ENCODE peak calls at places on chromosomes 4 and X, in five cellular contexts. R is heart left ventricle, J is dorsolateral prefrontal cortex, W is hepatocyte, O is BJ. X is an unnamed sample.

GRCh38 chrX:105610401-105610800 is 211.9 kb upstream of the NRK start:
- DNase-seq in R (no peak), J (no peak), W (no peak), O (no peak), X (no peak)

GRCh38 chr4:168560184-168560834 is 63.5 kb downstream of the PALLD start:
- DNase-seq in J (no peak), W (peak; percentile 56), R (no peak), O (no peak), X (no peak)

GRCh38 chr4:141702472-141703182 is 66.2 kb downstream of the IL15 start:
- DNase-seq in J (no peak), R (no peak), W (peak; percentile 12), O (no peak), X (no peak)

GRCh38 chr4:71187399-71188196 is 151.2 kb upstream of the SLC4A4 start:
- DNase-seq in W (peak; percentile 37), O (no peak), R (peak; percentile 28), J (peak; percentile 22), X (no peak)

GRCh38 chr4:127479031-127479622 is 153.6 kb upstream of the INTU start:
- DNase-seq in J (no peak), R (no peak), O (no peak), W (peak; percentile 68), X (no peak)

GRCh38 chr4:151198748-151199147 is 78.2 kb upstream of the PRSS48 start:
- DNase-seq in J (no peak), W (no peak), O (no peak), R (no peak), X (no peak)

GRCh38 chrX:116384406-116384805 is 52.0 kb upstream of the SLC6A14 start:
- DNase-seq in O (no peak), J (no peak), W (no peak), R (no peak), X (no peak)

GRCh38 chrX:120751683-120752082 is 121.8 kb upstream of the C1GALT1C1 start:
- DNase-seq in W (no peak), R (no peak), J (no peak), O (no peak), X (no peak)

GRCh38 chr4:183602444-183603102 is 56.4 kb downstream of the RWDD4 start:
- DNase-seq in O (no peak), W (no peak), R (no peak), J (no peak), X (no peak)

GRCh38 chr4:183599284-183599683 is 59.7 kb downstream of the RWDD4 start:
- DNase-seq in O (no peak), J (no peak), W (no peak), R (no peak), X (no peak)

GRCh38 chr4:183601381-183601780 is 57.6 kb downstream of the RWDD4 start:
- DNase-seq in J (peak; percentile 7), O (no peak), W (no peak), R (no peak), X (no peak)

GRCh38 chr4:183599690-183600089 is 59.3 kb downstream of the RWDD4 start:
- DNase-seq in J (no peak), R (no peak), W (no peak), O (no peak), X (no peak)

DNA sequence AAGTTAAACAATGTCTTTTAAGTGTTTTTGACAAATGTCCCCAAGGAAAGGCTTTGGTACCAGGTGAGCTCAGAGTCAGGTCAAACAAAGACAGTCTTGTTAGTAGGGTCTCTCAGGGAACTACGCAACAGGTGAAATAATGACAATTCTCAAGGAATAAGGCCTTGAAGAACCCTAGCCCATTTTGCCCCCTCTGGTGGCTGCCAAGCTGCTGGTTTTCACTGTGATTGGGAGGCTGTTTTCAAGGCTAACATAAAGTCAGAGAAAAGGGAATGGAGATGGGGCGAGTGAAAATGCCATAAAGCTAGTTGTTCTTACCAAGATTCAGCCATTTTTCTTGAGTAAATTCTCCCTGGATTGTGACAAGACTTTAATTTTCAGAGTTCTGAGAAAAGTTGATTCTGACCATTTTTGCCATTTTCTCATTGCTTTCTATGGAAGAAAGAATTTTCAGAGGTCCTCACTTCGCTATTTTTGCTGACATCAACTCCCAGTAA is 58.7 kb downstream of the RWDD4 start:
- DNase-seq in J (no peak), R (no peak), W (no peak), O (no peak), X (no peak)
- TF ChIP-seq CTCF in J (no peak), R (no peak), W (peak; percentile 20), O (peak; percentile 52), X (peak; percentile 36)

DNA sequence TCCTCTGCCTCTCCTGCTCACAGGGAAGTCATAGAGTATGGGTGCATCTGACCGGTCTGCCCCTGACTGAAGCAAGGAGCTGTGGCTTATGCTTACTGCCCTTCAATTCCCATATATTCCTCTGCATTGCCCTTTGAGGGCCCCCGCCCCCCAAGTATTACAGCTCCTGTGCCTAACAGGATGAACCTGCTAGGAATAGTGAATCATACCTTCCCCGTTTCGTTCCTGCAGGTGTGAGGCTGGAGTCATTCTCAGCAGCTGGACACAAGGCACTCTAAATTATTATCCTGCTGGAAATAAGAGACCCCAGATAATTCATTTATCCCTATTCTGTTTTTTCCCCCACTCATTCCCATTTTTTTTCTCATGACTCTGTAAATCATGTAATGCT is 2.4 kb downstream of the KIT start:
- DNase-seq in O (no peak), R (no peak), W (no peak), J (no peak), X (no peak)
- H3K27me3 ChIP-seq in O (peaks cover 11% of the 10 kb centered on the region), R (peaks cover 20% of the 10 kb centered on the region), W (peaks cover 43% of the 10 kb centered on the region), J (peaks cover 9% of the 10 kb centered on the region), X (peaks cover 1% of the 10 kb centered on the region)

DNA sequence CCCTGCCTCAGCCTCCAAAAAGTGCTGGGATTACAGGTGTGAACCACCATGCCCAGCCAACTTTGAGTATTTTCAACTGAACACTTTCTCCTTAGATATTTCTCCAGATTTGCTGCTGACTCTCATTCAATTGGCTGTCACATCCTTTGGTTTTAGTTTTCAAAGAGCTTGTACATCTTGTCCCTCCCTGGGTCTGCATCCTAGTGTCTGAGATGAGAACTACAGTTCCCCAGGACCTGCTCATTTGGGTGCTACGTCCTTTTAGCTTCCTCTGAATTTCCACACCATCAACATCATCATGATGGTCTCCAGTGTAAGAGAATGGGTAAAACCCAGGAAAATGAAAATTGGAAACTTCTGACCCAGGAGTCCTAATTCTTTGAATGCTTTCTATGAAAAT is 312.9 kb downstream of the NLGN4X start:
- DNase-seq in R (no peak), W (no peak), O (no peak), J (no peak), X (no peak)
- TF ChIP-seq CTCF in R (no peak), W (no peak), O (no peak), J (no peak), X (no peak)

DNA sequence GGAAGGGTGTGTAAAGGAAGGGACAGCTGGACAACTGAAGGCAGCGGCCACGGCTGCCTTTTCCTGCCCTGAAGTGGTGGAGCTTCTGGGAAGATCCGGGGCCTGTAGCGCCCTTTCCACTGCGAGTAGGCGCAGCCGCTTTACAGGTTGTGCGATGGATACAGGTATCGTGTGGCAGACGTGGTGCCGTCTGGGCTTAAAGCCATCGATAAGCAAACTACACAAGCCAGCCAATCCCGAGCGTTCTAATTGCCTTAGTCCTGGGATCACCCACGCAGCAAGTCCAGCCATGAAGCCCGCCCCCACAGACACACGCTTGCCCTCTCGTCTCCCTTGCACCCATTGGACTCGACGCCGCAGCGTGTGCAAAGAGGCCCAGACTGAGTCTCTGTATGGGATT is 15.4 kb downstream of the NKX6-1 start:
- DNase-seq in J (no peak), R (no peak), W (no peak), O (no peak), X (no peak)
- H3K27me3 ChIP-seq in J (peaks cover 92% of the 10 kb centered on the region), R (peaks cover 100% of the 10 kb centered on the region), W (peaks cover 100% of the 10 kb centered on the region), O (peaks cover 40% of the 10 kb centered on the region), X (no peaks in the 10 kb centered on the region)

GRCh38 chrX:38282044-38282443 is 45.3 kb downstream of the RPGR start:
- DNase-seq in R (no peak), J (no peak), O (no peak), W (no peak), X (no peak)
- TF ChIP-seq CTCF in R (peak; percentile 40), J (no peak), O (peak; percentile 52), W (peak; percentile 28), X (peak; percentile 45)

GRCh38 chrX:70901465-70901864 is 7.0 kb downstream of the TEX11 start:
- DNase-seq in W (no peak), O (no peak), R (no peak), J (no peak), X (no peak)
- H3K27me3 ChIP-seq in W (no peaks in the 10 kb centered on the region), O (no peaks in the 10 kb centered on the region), R (no peaks in the 10 kb centered on the region), J (no peaks in the 10 kb centered on the region), X (no peaks in the 10 kb centered on the region)

GRCh38 chr4:40719008-40719623 is 30.6 kb upstream of the NSUN7 start:
- DNase-seq in J (no peak), O (no peak), R (no peak), W (peak; percentile 79), X (peak; percentile 41)
- TF ChIP-seq CTCF in J (no peak), O (peak; percentile 62), R (no peak), W (peak; percentile 74), X (peak; percentile 54)

GRCh38 chr4:8131210-8131609 is 27.4 kb downstream of the ABLIM2 start:
- DNase-seq in R (no peak), O (no peak), W (no peak), J (no peak), X (no peak)

GRCh38 chr4:8128096-8128856 is 30.3 kb downstream of the ABLIM2 start:
- DNase-seq in J (no peak), R (no peak), O (no peak), W (no peak), X (no peak)

GRCh38 chr4:8129136-8129535 is 29.5 kb downstream of the ABLIM2 start:
- DNase-seq in W (no peak), O (no peak), R (no peak), J (no peak), X (no peak)

GRCh38 chr4:8130346-8131066 is 28.1 kb downstream of the ABLIM2 start:
- DNase-seq in W (no peak), R (no peak), O (no peak), J (no peak), X (no peak)

DNA sequence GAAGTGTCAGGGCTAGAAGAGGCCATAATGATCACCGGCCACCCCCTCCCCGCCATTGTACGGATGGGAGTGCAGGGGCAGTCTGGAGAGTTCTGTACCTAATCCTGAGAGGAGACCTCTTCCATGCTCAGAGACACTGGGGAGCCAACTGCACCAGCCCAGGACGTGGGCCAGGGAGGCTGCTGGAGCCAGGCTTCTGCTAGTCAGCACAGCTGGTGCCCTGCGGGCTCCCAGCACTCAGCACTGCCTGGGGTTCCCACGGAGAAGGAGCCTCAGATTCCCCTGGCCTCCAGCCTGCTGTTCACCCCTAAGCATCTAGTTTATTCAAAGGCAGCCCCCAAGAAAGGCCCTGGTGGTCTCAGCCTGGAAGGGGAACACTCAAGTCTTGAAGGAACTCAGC is 28.8 kb downstream of the ABLIM2 start:
- DNase-seq in O (no peak), J (no peak), R (no peak), W (no peak), X (no peak)
- H3K27me3 ChIP-seq in O (peaks cover 4% of the 10 kb centered on the region), J (no peaks in the 10 kb centered on the region), R (no peaks in the 10 kb centered on the region), W (no peaks in the 10 kb centered on the region), X (no peaks in the 10 kb centered on the region)

X was measured in Caco-2.